ENCODE peak calls at places on chromosomes 5 and 9, in four cellular contexts. F, A, C and Z are unnamed samples.

GRCh38 chr9:16337322-16338029 is 533.0 kb downstream of the BNC2 start:
- DNase-seq in A (no peak), F (no peak), C (no peak), Z (no peak)

GRCh38 chr5:83844320-83845068 is 123.8 kb upstream of the HAPLN1 start:
- DNase-seq in C (peak; percentile 77), F (no peak), A (peak; percentile 37), Z (no peak)

GRCh38 chr9:27817747-27818146 is 244.5 kb upstream of the C9orf72 start:
- DNase-seq in F (no peak), C (no peak), A (no peak), Z (peak; percentile 78)

GRCh38 chr5:159782197-159782994 is 133.9 kb upstream of the ADRA1B start:
- DNase-seq in A (no peak), F (no peak), C (no peak), Z (no peak)

GRCh38 chr9:135214706-135215105 is 127.2 kb downstream of the OLFM1 start:
- DNase-seq in F (no peak), C (no peak), A (no peak), Z (no peak)

GRCh38 chr5:147216552-147217154 is 18.2 kb upstream of the STK32A start:
- DNase-seq in C (no peak), A (no peak), F (no peak), Z (no peak)

GRCh38 chr5:16461782-16462181 is 3.8 kb downstream of the ZNF622 start:
- DNase-seq in C (no peak), F (no peak), A (no peak), Z (no peak)

GRCh38 chr5:42784132-42784531 is 27.5 kb downstream of the CCDC152 start:
- DNase-seq in A (no peak), C (no peak), F (no peak), Z (no peak)

GRCh38 chr9:2523601-2524000 is 98.0 kb upstream of the VLDLR start:
- DNase-seq in C (no peak), F (no peak), A (no peak), Z (no peak)

GRCh38 chr9:111959468-111959941 is 62.9 kb downstream of the UGCG start:
- DNase-seq in C (no peak), A (peak; percentile 64), F (no peak), Z (no peak)

GRCh38 chr9:122392714-122393113 is 21.9 kb downstream of the PTGS1 start:
- DNase-seq in A (no peak), F (no peak), C (peak; percentile 4), Z (no peak)

GRCh38 chr5:67308988-67309688 is 112.5 kb upstream of the CD180 start:
- DNase-seq in C (no peak), F (no peak), A (no peak), Z (no peak)

GRCh38 chr9:118614011-118614410 is 755.2 kb downstream of the BRINP1 start:
- DNase-seq in F (no peak), C (no peak), A (no peak), Z (peak; percentile 28)

GRCh38 chr9:78167356-78167755 is 68.5 kb upstream of the CEP78 start:
- DNase-seq in C (no peak), F (no peak), A (peak; percentile 58), Z (no peak)

GRCh38 chr5:83281658-83282057 is 189.9 kb upstream of the VCAN start:
- DNase-seq in A (no peak), F (no peak), C (no peak), Z (no peak)

GRCh38 chr5:4868140-4868735 is 271.9 kb upstream of the ADAMTS16 start:
- DNase-seq in A (peak; percentile 66), C (peak; percentile 45), F (peak; percentile 68), Z (peak; percentile 46)